ENCODE peak calls at places on chromosomes 5 and 9, in five cellular contexts. One of them, this sample, is unnamed.

GRCh38 chr5:9105851-9106250 is 440.0 kb downstream of the SEMA5A start:
- DNase-seq in sigmoid colon: no peak
- DNase-seq in astrocyte: peak
- DNase-seq in astrocyte of the spinal cord: no peak
- DNase-seq in thyroid gland: no peak
- DNase-seq in this sample: no peak

GRCh38 chr9:16904655-16905054 is 34.2 kb upstream of the BNC2 start:
- DNase-seq in thyroid gland: no peak
- DNase-seq in astrocyte: no peak
- DNase-seq in astrocyte of the spinal cord: no peak
- DNase-seq in sigmoid colon: no peak
- DNase-seq in this sample: no peak

GRCh38 chr5:39064450-39064849 is 9.7 kb downstream of the RICTOR start:
- DNase-seq in sigmoid colon: no peak
- DNase-seq in astrocyte of the spinal cord: no peak
- DNase-seq in thyroid gland: no peak
- DNase-seq in astrocyte: no peak
- DNase-seq in this sample: no peak

GRCh38 chr9:133368249-133368881 is 7.5 kb downstream of the SURF4 start:
- DNase-seq in astrocyte: no peak
- DNase-seq in sigmoid colon: no peak
- DNase-seq in thyroid gland: no peak
- DNase-seq in astrocyte of the spinal cord: peak
- DNase-seq in this sample: no peak

GRCh38 chr9:16459421-16460148 is 410.9 kb downstream of the BNC2 start:
- DNase-seq in astrocyte: no peak
- DNase-seq in sigmoid colon: no peak
- DNase-seq in astrocyte of the spinal cord: no peak
- DNase-seq in thyroid gland: no peak
- DNase-seq in this sample: no peak

GRCh38 chr5:113212244-113212920 is 222.4 kb downstream of the TSSK1B start:
- DNase-seq in sigmoid colon: no peak
- DNase-seq in astrocyte: peak
- DNase-seq in astrocyte of the spinal cord: peak
- DNase-seq in thyroid gland: peak
- DNase-seq in this sample: no peak

GRCh38 chr9:89872913-89873707 is 268.3 kb downstream of the GADD45G start:
- DNase-seq in thyroid gland: no peak
- DNase-seq in sigmoid colon: peak
- DNase-seq in astrocyte of the spinal cord: no peak
- DNase-seq in astrocyte: no peak
- DNase-seq in this sample: peak

GRCh38 chr5:33275921-33276705 is 164.7 kb upstream of the TARS1 start:
- DNase-seq in astrocyte of the spinal cord: peak
- DNase-seq in sigmoid colon: no peak
- DNase-seq in thyroid gland: no peak
- DNase-seq in astrocyte: peak
- DNase-seq in this sample: no peak

GRCh38 chr5:125085797-125086505 is 339.5 kb upstream of the ZNF608 start:
- DNase-seq in astrocyte: no peak
- DNase-seq in astrocyte of the spinal cord: no peak
- DNase-seq in thyroid gland: no peak
- DNase-seq in sigmoid colon: no peak
- DNase-seq in this sample: no peak

GRCh38 chr9:2248768-2249167 is 233.6 kb downstream of the SMARCA2 start:
- DNase-seq in astrocyte: no peak
- DNase-seq in sigmoid colon: no peak
- DNase-seq in thyroid gland: no peak
- DNase-seq in astrocyte of the spinal cord: no peak
- DNase-seq in this sample: no peak

GRCh38 chr5:80959768-80960442 is at the start of gene RASGRF2:
- DNase-seq in astrocyte of the spinal cord: peak
- DNase-seq in sigmoid colon: peak
- DNase-seq in thyroid gland: peak
- DNase-seq in astrocyte: peak
- DNase-seq in this sample: no peak

GRCh38 chr9:28926311-28926710 is 1353.0 kb upstream of the C9orf72 start:
- DNase-seq in sigmoid colon: no peak
- DNase-seq in astrocyte: no peak
- DNase-seq in thyroid gland: no peak
- DNase-seq in astrocyte of the spinal cord: no peak
- DNase-seq in this sample: no peak

GRCh38 chr9:37969558-37970300 is 65.8 kb upstream of the SLC25A51 start:
- DNase-seq in sigmoid colon: no peak
- DNase-seq in astrocyte: no peak
- DNase-seq in astrocyte of the spinal cord: no peak
- DNase-seq in thyroid gland: no peak
- DNase-seq in this sample: no peak

GRCh38 chr5:65760504-65761275 is 38.7 kb downstream of the NLN start:
- DNase-seq in sigmoid colon: no peak
- DNase-seq in astrocyte of the spinal cord: peak
- DNase-seq in thyroid gland: peak
- DNase-seq in astrocyte: peak
- DNase-seq in this sample: no peak

GRCh38 chr9:114930063-114930812 is at the start of gene TNFSF8:
- DNase-seq in astrocyte: no peak
- DNase-seq in astrocyte of the spinal cord: no peak
- DNase-seq in thyroid gland: no peak
- DNase-seq in sigmoid colon: no peak
- DNase-seq in this sample: no peak

GRCh38 chr5:135667662-135668061 is 88.9 kb upstream of the CXCL14 start:
- DNase-seq in thyroid gland: no peak
- DNase-seq in sigmoid colon: no peak
- DNase-seq in astrocyte: no peak
- DNase-seq in astrocyte of the spinal cord: no peak
- DNase-seq in this sample: no peak

GRCh38 chr9:37405764-37406380 is 16.6 kb upstream of the GRHPR start:
- DNase-seq in astrocyte of the spinal cord: no peak
- DNase-seq in thyroid gland: no peak
- DNase-seq in sigmoid colon: no peak
- DNase-seq in astrocyte: no peak
- DNase-seq in this sample: no peak

GRCh38 chr5:123344819-123345426 is 78.3 kb downstream of the CEP120 start:
- DNase-seq in astrocyte: peak
- DNase-seq in astrocyte of the spinal cord: peak
- DNase-seq in sigmoid colon: no peak
- DNase-seq in thyroid gland: peak
- DNase-seq in this sample: no peak
- H3K4me3 ChIP-seq in astrocyte: no peak
- H3K4me3 ChIP-seq in astrocyte of the spinal cord: no peak
- H3K4me3 ChIP-seq in sigmoid colon: no peak
- H3K4me3 ChIP-seq in thyroid gland: no peak
- H3K4me3 ChIP-seq in this sample: no peak

GRCh38 chr5:59586811-59587340 is 306.6 kb downstream of the PDE4D start:
- DNase-seq in sigmoid colon: no peak
- DNase-seq in thyroid gland: no peak
- DNase-seq in astrocyte of the spinal cord: no peak
- DNase-seq in astrocyte: no peak
- DNase-seq in this sample: no peak
- H3K4me3 ChIP-seq in sigmoid colon: peak
- H3K4me3 ChIP-seq in thyroid gland: no peak
- H3K4me3 ChIP-seq in astrocyte of the spinal cord: peak
- H3K4me3 ChIP-seq in astrocyte: no peak
- H3K4me3 ChIP-seq in this sample: peak

GRCh38 chr5:56330167-56330566 is 97.0 kb upstream of the ANKRD55 start:
- DNase-seq in astrocyte: no peak
- DNase-seq in astrocyte of the spinal cord: no peak
- DNase-seq in sigmoid colon: no peak
- DNase-seq in thyroid gland: no peak
- DNase-seq in this sample: no peak
- H3K4me3 ChIP-seq in astrocyte: no peak
- H3K4me3 ChIP-seq in astrocyte of the spinal cord: no peak
- H3K4me3 ChIP-seq in sigmoid colon: no peak
- H3K4me3 ChIP-seq in thyroid gland: no peak
- H3K4me3 ChIP-seq in this sample: no peak

GRCh38 chr9:79616971-79617370 is 45.2 kb downstream of the TLE4 start:
- DNase-seq in astrocyte of the spinal cord: no peak
- DNase-seq in thyroid gland: peak
- DNase-seq in astrocyte: no peak
- DNase-seq in sigmoid colon: no peak
- DNase-seq in this sample: no peak
- H3K4me3 ChIP-seq in astrocyte of the spinal cord: no peak
- H3K4me3 ChIP-seq in thyroid gland: no peak
- H3K4me3 ChIP-seq in astrocyte: no peak
- H3K4me3 ChIP-seq in sigmoid colon: no peak
- H3K4me3 ChIP-seq in this sample: no peak

GRCh38 chr5:145245354-145245753 is 589.8 kb downstream of the PRELID2 start:
- DNase-seq in astrocyte: no peak
- DNase-seq in astrocyte of the spinal cord: no peak
- DNase-seq in thyroid gland: no peak
- DNase-seq in sigmoid colon: no peak
- DNase-seq in this sample: no peak
- H3K4me3 ChIP-seq in astrocyte: no peak
- H3K4me3 ChIP-seq in astrocyte of the spinal cord: no peak
- H3K4me3 ChIP-seq in thyroid gland: no peak
- H3K4me3 ChIP-seq in sigmoid colon: no peak
- H3K4me3 ChIP-seq in this sample: no peak

GRCh38 chr5:61732376-61732775 is 400.3 kb downstream of the ZSWIM6 start:
- DNase-seq in astrocyte: peak
- DNase-seq in thyroid gland: no peak
- DNase-seq in sigmoid colon: no peak
- DNase-seq in astrocyte of the spinal cord: no peak
- DNase-seq in this sample: no peak
- H3K4me3 ChIP-seq in astrocyte: peak
- H3K4me3 ChIP-seq in thyroid gland: no peak
- H3K4me3 ChIP-seq in sigmoid colon: peak
- H3K4me3 ChIP-seq in astrocyte of the spinal cord: peak
- H3K4me3 ChIP-seq in this sample: no peak

GRCh38 chr5:73443725-73444498 is 4.7 kb downstream of the FOXD1 start:
- DNase-seq in thyroid gland: no peak
- DNase-seq in astrocyte of the spinal cord: peak
- DNase-seq in sigmoid colon: no peak
- DNase-seq in astrocyte: no peak
- DNase-seq in this sample: no peak

GRCh38 chr5:73446631-73447233 is 1.8 kb downstream of the FOXD1 start:
- DNase-seq in astrocyte of the spinal cord: peak
- DNase-seq in sigmoid colon: no peak
- DNase-seq in astrocyte: no peak
- DNase-seq in thyroid gland: no peak
- DNase-seq in this sample: no peak

GRCh38 chr5:73445708-73446630 is 2.6 kb downstream of the FOXD1 start:
- DNase-seq in sigmoid colon: no peak
- DNase-seq in astrocyte: no peak
- DNase-seq in astrocyte of the spinal cord: peak
- DNase-seq in thyroid gland: no peak
- DNase-seq in this sample: no peak

GRCh38 chr5:73442960-73443627 is 5.5 kb downstream of the FOXD1 start:
- DNase-seq in sigmoid colon: no peak
- DNase-seq in thyroid gland: no peak
- DNase-seq in astrocyte: peak
- DNase-seq in astrocyte of the spinal cord: peak
- DNase-seq in this sample: no peak

DNA sequence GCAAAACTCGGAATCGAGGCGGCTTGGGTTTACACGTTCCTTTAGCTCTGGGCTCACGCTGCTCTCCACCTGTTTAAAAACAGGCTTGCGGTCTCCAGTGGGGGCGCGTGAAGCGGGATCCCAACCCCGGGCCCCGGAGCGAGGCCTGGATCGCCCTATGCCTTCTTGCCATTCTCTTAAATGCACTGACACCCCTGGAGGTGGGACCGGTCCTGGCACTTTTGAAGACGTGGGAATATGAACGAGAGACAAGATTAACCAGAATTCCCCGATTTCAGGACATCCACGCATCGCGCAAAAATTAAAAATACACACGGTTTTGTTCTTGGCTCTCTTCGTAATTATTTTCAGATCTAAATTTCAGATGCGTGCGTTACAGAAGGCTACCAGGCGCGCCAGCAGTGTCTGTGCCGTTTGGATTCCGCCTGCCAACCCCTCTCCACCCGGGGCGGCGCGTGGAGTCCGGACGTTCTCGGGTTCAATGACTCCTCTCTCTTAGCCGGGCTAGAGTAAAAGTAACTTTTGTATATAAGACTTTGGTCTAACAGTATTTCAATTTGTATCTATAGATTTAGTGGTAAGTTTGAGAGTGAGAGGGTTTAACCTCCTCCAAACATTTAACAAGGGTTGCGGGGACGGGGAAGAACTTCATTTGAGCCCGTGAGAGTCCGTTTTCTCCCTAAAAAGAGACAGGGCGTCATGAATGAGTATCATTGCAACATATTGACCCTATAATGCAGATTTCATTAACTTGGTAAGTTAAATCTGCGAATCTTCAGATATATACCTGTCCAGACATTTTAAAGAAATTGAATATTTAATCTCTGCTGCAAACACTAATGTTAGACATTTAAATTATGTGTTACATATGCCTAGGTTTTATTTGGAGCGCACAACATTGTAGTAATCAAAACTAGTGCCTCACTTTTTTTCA is 3.8 kb downstream of the FOXD1 start:
- DNase-seq in astrocyte of the spinal cord: peak
- DNase-seq in sigmoid colon: no peak
- DNase-seq in astrocyte: no peak
- DNase-seq in thyroid gland: no peak
- DNase-seq in this sample: no peak
- H3K4me3 ChIP-seq in astrocyte of the spinal cord: peak
- H3K4me3 ChIP-seq in sigmoid colon: no peak
- H3K4me3 ChIP-seq in astrocyte: peak
- H3K4me3 ChIP-seq in thyroid gland: no peak
- H3K4me3 ChIP-seq in this sample: no peak

GRCh38 chr5:173323799-173324114 is 4.5 kb downstream of the STC2 start:
- DNase-seq in thyroid gland: peak
- DNase-seq in astrocyte of the spinal cord: no peak
- DNase-seq in astrocyte: no peak
- DNase-seq in sigmoid colon: no peak
- DNase-seq in this sample: no peak
- H3K4me3 ChIP-seq in thyroid gland: no peak
- H3K4me3 ChIP-seq in astrocyte of the spinal cord: no peak
- H3K4me3 ChIP-seq in astrocyte: no peak
- H3K4me3 ChIP-seq in sigmoid colon: peak
- H3K4me3 ChIP-seq in this sample: no peak

DNA sequence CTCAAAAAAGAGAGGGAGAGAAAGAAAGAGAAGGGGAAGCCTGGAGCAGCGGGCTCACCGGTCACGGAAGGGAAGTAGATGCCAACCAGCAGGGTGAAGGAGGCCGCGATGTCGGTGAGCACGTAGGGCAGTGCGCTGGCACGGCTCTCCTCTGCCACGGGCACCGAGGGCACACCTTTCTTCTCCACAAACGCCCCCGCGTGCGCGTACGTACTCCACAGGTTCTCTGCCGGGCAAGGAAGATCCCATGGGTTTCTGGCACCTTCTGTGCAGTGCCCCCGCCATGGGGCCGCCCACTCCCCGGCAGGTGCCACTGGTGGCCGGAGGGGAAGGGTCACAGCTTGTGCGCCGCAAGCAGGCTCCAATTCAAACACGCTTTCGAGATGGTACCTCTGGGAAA is 30.3 kb downstream of the SLC12A7 start:
- DNase-seq in thyroid gland: no peak
- DNase-seq in astrocyte of the spinal cord: no peak
- DNase-seq in astrocyte: no peak
- DNase-seq in sigmoid colon: no peak
- DNase-seq in this sample: no peak
- H3K4me3 ChIP-seq in thyroid gland: no peak
- H3K4me3 ChIP-seq in astrocyte of the spinal cord: no peak
- H3K4me3 ChIP-seq in astrocyte: no peak
- H3K4me3 ChIP-seq in sigmoid colon: no peak
- H3K4me3 ChIP-seq in this sample: no peak